ENCODE peak calls at places on chromosomes 1 and 21, in four cellular contexts. Y is IMR-90, D is H1, T is mesendoderm. G is an unnamed sample.

GRCh38 chr1:16250547-16251251 is 13.7 kb upstream of the CPLANE2 start:
- DNase-seq in Y (peak; percentile 57), D (no peak), T (no peak), G (no peak)

GRCh38 chr1:6517435-6517851 is 26.0 kb upstream of the PLEKHG5 start:
- DNase-seq in Y (peak; percentile 38), D (no peak), T (peak; percentile 37), G (no peak)

GRCh38 chr1:215637041-215637573 is 70.0 kb downstream of the KCTD3 start:
- DNase-seq in Y (peak; percentile 94), D (no peak), T (no peak), G (no peak)

GRCh38 chr21:37655601-37656300 is 260.5 kb downstream of the KCNJ6 start:
- DNase-seq in Y (no peak), D (peak; percentile 16), T (no peak), G (no peak)

GRCh38 chr1:27108588-27108987 is 46.3 kb downstream of the SLC9A1 start:
- DNase-seq in Y (no peak), D (no peak), T (no peak), G (no peak)

GRCh38 chr1:48228156-48228555 is 5.6 kb downstream of the SLC5A9 start:
- DNase-seq in Y (no peak), D (peak; percentile 68), T (peak; percentile 88), G (peak; percentile 87)

GRCh38 chr1:201652180-201652579 is 113.3 kb downstream of the NAV1 start:
- DNase-seq in Y (no peak), D (no peak), T (no peak), G (no peak)

GRCh38 chr1:218346391-218347204 is 1.5 kb downstream of the TGFB2 start:
- DNase-seq in Y (peak; percentile 37), D (no peak), T (peak; percentile 57), G (peak; percentile 46)

GRCh38 chr1:232766224-232766890 is 38.9 kb upstream of the MAP10 start:
- DNase-seq in Y (no peak), D (no peak), T (peak; percentile 45), G (peak; percentile 40)

GRCh38 chr1:202237052-202237451 is 43.5 kb downstream of the LGR6 start:
- DNase-seq in Y (peak; percentile 15), D (peak; percentile 86), T (peak; percentile 92), G (peak; percentile 93)

GRCh38 chr1:203443296-203443695 is 32.3 kb upstream of the PRELP start:
- DNase-seq in Y (no peak), D (no peak), T (no peak), G (no peak)

GRCh38 chr1:41758904-41759548 is 159.7 kb downstream of the HIVEP3 start:
- DNase-seq in Y (peak; percentile 93), D (no peak), T (no peak), G (no peak)

GRCh38 chr1:172408958-172409357 is 11.5 kb upstream of the C1orf105 start:
- DNase-seq in Y (peak; percentile 51), D (no peak), T (no peak), G (no peak)

GRCh38 chr1:200282497-200283122 is 127.2 kb downstream of the ZNF281 start:
- DNase-seq in Y (no peak), D (no peak), T (no peak), G (peak; percentile 36)

GRCh38 chr1:229095325-229095724 is 175.6 kb upstream of the RAB4A start:
- DNase-seq in Y (no peak), D (no peak), T (no peak), G (no peak)

GRCh38 chr1:8510041-8510823 is 192.3 kb downstream of the SLC45A1 start:
- DNase-seq in Y (peak; percentile 88), D (no peak), T (no peak), G (no peak)

GRCh38 chr1:98181041-98181764 is 260.4 kb upstream of the DPYD start:
- DNase-seq in Y (no peak), D (no peak), T (peak; percentile 4), G (no peak)

GRCh38 chr1:23591460-23592208 is 32.3 kb upstream of the ID3 start:
- DNase-seq in Y (peak; percentile 46), D (no peak), T (no peak), G (no peak)

GRCh38 chr21:20997633-20998455 is at the start of gene NCAM2:
- DNase-seq in Y (peak; percentile 76), D (peak; percentile 88), T (peak; percentile 90), G (peak; percentile 83)

GRCh38 chr21:20998886-20999285 is 677 bp downstream of the NCAM2 start:
- DNase-seq in Y (no peak), D (no peak), T (no peak), G (no peak)

GRCh38 chr21:20997308-20997632 is 939 bp upstream of the NCAM2 start:
- DNase-seq in Y (no peak), D (peak; percentile 53), T (peak; percentile 34), G (peak; percentile 36)

GRCh38 chr21:20999567-21000169 is 1.5 kb downstream of the NCAM2 start:
- DNase-seq in Y (peak; percentile 49), D (peak; percentile 70), T (peak; percentile 52), G (peak; percentile 32)

DNA sequence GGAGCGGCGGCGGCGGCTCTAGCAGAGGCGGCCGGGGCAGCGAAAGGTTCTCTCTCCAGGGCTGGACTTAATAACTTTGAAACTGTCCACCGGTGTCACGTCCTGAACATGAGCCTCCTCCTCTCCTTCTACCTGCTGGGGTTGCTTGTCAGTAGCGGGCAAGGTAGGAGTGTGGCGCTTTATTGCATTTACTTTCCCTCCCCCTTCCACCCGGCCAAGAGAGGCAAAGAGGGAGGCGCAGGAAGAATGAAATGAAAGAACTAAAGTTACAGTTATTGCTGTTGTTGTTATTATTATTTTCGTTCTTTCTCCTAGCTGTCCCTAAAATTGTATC is 214 bp downstream of the NCAM2 start:
- DNase-seq in Y (no peak), D (no peak), T (no peak), G (no peak)
- H4K5ac ChIP-seq in Y (no peak overlapping the region), D (no peak overlapping the region), T (no peak overlapping the region), G (no peak overlapping the region)

GRCh38 chr1:21267191-21268077 is 22.8 kb downstream of the ECE1 start:
- DNase-seq in Y (no peak), D (no peak), T (no peak), G (no peak)

GRCh38 chr1:21266119-21266774 is 24.0 kb downstream of the ECE1 start:
- DNase-seq in Y (no peak), D (no peak), T (no peak), G (no peak)

GRCh38 chr1:21263653-21264225 is 26.5 kb downstream of the ECE1 start:
- DNase-seq in Y (no peak), D (no peak), T (no peak), G (no peak)

GRCh38 chr1:21264913-21265312 is 25.4 kb downstream of the ECE1 start:
- DNase-seq in Y (peak; percentile 63), D (no peak), T (no peak), G (no peak)

GRCh38 chr1:21265644-21266043 is 24.6 kb downstream of the ECE1 start:
- DNase-seq in Y (no peak), D (no peak), T (no peak), G (no peak)
- H4K5ac ChIP-seq in Y (peak overlapping the region; percentile 42), D (no peak overlapping the region), T (no peak overlapping the region), G (no peak overlapping the region)

GRCh38 chr21:38683222-38683621 is 122.5 kb upstream of the ETS2 start:
- DNase-seq in Y (no peak), D (no peak), T (no peak), G (no peak)

GRCh38 chr21:38675450-38675849 is 130.3 kb upstream of the ETS2 start:
- DNase-seq in Y (no peak), D (no peak), T (no peak), G (no peak)

GRCh38 chr21:38678827-38679226 is 126.9 kb upstream of the ETS2 start:
- DNase-seq in Y (no peak), D (no peak), T (no peak), G (no peak)

GRCh38 chr21:38679531-38679930 is 126.2 kb upstream of the ETS2 start:
- DNase-seq in Y (peak; percentile 62), D (no peak), T (no peak), G (no peak)

GRCh38 chr21:38680401-38680800 is 125.3 kb upstream of the ETS2 start:
- DNase-seq in Y (no peak), D (no peak), T (no peak), G (no peak)
- H4K5ac ChIP-seq in Y (no peak overlapping the region), D (no peak overlapping the region), T (no peak overlapping the region), G (no peak overlapping the region)

GRCh38 chr1:2601721-2602303 is 15.2 kb downstream of the PRXL2B start:
- DNase-seq in Y (no peak), D (no peak), T (no peak), G (no peak)
- H4K5ac ChIP-seq in Y (no peak overlapping the region), D (no peak overlapping the region), T (no peak overlapping the region), G (no peak overlapping the region)

GRCh38 chr21:32329776-32330175 is 31.1 kb downstream of the MRAP start:
- DNase-seq in Y (peak; percentile 62), D (no peak), T (peak; percentile 61), G (no peak)
- H4K5ac ChIP-seq in Y (no peak overlapping the region), D (no peak overlapping the region), T (no peak overlapping the region), G (no peak overlapping the region)

DNA sequence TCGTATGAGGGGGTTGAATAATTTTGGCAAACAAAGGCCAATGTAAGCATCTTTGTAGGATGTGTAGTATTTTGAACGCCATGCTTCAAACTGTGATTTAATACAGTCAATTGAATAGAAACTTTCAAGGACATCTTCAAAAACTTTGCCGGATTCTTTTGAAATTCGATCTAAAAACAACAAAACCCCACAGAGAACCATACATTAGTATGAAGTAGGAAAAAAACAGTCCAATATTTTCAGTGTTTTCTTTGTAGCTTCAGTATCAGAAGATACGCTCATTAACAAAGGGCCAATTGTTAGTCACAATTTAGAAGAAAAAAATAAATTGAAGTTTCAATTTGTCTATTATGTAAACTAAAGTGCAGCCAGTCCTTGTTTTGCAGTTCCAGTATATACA is 20.7 kb upstream of the SYNJ1 start:
- DNase-seq in Y (no peak), D (no peak), T (no peak), G (no peak)
- H4K5ac ChIP-seq in Y (no peak overlapping the region), D (no peak overlapping the region), T (no peak overlapping the region), G (no peak overlapping the region)

GRCh38 chr1:76075877-76076276 is 1.3 kb downstream of the ST6GALNAC3 start:
- DNase-seq in Y (peak; percentile 9), D (no peak), T (no peak), G (no peak)

GRCh38 chr1:76070538-76070937 is 4.0 kb upstream of the ST6GALNAC3 start:
- DNase-seq in Y (peak; percentile 26), D (no peak), T (no peak), G (no peak)

GRCh38 chr1:76075188-76075489 is 593 bp downstream of the ST6GALNAC3 start:
- DNase-seq in Y (no peak), D (no peak), T (no peak), G (no peak)

GRCh38 chr1:76073471-76073870 is 1.1 kb upstream of the ST6GALNAC3 start:
- DNase-seq in Y (peak; percentile 84), D (no peak), T (peak; percentile 62), G (no peak)

GRCh38 chr1:76074321-76075187 is at the start of gene ST6GALNAC3:
- DNase-seq in Y (peak; percentile 47), D (peak; percentile 83), T (peak; percentile 88), G (peak; percentile 92)
- H4K5ac ChIP-seq in Y (no peak within 1 kb of the TSS), D (peak within 1 kb of the TSS; percentile 16), T (no peak within 1 kb of the TSS), G (no peak within 1 kb of the TSS)

GRCh38 chr1:66637146-66637545 is 103.2 kb downstream of the SGIP1 start:
- DNase-seq in Y (no peak), D (no peak), T (no peak), G (no peak)

GRCh38 chr1:66628951-66629350 is 95.0 kb downstream of the SGIP1 start:
- DNase-seq in Y (no peak), D (no peak), T (no peak), G (no peak)

DNA sequence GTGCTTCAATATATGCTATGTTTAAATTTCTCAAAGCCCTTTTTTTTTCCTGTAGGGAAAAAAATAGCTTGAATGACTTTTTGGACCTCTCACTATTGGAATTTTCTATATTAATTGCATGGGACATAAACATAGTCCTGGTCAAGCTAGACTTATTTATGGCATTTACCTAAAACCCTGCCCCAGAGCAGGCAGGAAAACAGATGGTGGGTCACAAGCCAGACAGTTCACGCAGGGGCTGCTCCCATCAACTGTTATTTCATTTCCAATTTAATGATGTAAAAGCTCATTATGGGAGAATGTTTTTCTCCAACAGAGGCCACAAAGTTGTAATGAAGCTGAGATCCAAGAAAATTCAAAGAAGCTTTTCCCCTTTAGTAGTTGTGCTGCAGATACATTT is 99.2 kb downstream of the SGIP1 start:
- DNase-seq in Y (no peak), D (no peak), T (no peak), G (no peak)
- H4K5ac ChIP-seq in Y (no peak overlapping the region), D (no peak overlapping the region), T (no peak overlapping the region), G (no peak overlapping the region)

G was measured in H9.